ENCODE peak calls at places on chromosomes 1 and 21, in six cellular contexts. F is lung, Q is Peyer's patch, K is aorta, Z is cardiac muscle cell, A is uterus. G is an unnamed sample. For H3K4me1, the result is how much of the 10 kb centered on the place peaks cover.

GRCh38 chr1:30704271-30704670 is 19.1 kb downstream of the MATN1 start:
- DNase-seq in K (no peak), A (peak), Z (no peak), Q (no peak), F (no peak), G (no peak)

GRCh38 chr21:43866659-43867331 is 1.8 kb downstream of the AGPAT3 start:
- DNase-seq in Q (peak), A (no peak), K (peak), Z (no peak), F (peak), G (no peak)

GRCh38 chr1:55375617-55376258 is 160.6 kb upstream of the USP24 start:
- DNase-seq in A (peak), Q (peak), F (peak), Z (peak), K (no peak), G (peak)

GRCh38 chr1:2124446-2125198 is 70.0 kb downstream of the FAAP20 start:
- DNase-seq in F (no peak), Q (no peak), A (no peak), K (peak), Z (no peak), G (no peak)

GRCh38 chr1:109193653-109194590 is 19.8 kb upstream of the SARS1 start:
- DNase-seq in Z (no peak), Q (peak), F (peak), K (no peak), A (no peak), G (no peak)

GRCh38 chr1:115134231-115134630 is 44.9 kb upstream of the TSPAN2 start:
- DNase-seq in K (peak), Z (no peak), Q (no peak), A (no peak), F (no peak), G (no peak)

GRCh38 chr1:245322673-245323072 is 167.9 kb downstream of the KIF26B start:
- DNase-seq in Q (no peak), K (no peak), A (no peak), Z (no peak), F (no peak), G (no peak)

GRCh38 chr21:35952651-35953340 is 107.5 kb downstream of the SETD4 start:
- DNase-seq in F (no peak), K (no peak), A (no peak), Q (no peak), Z (no peak), G (no peak)

GRCh38 chr1:55275151-55275748 is 60.1 kb upstream of the USP24 start:
- DNase-seq in Z (no peak), F (no peak), K (no peak), Q (no peak), A (no peak), G (no peak)

GRCh38 chr1:161987872-161988271 is 35.8 kb downstream of the OLFML2B start:
- DNase-seq in Q (no peak), Z (no peak), F (no peak), K (no peak), A (peak), G (no peak)

GRCh38 chr1:8020032-8020431 is 6.1 kb downstream of the ERRFI1 start:
- DNase-seq in Q (peak), F (no peak), Z (no peak), K (no peak), A (no peak), G (no peak)

GRCh38 chr21:44485254-44485793 is 30.0 kb downstream of the LRRC3 start:
- DNase-seq in A (no peak), Z (peak), F (peak), K (no peak), Q (no peak), G (peak)

GRCh38 chr1:151715726-151716404 is 738 bp downstream of the CELF3 start:
- DNase-seq in Z (peak), K (no peak), A (no peak), Q (no peak), F (no peak), G (no peak)

GRCh38 chr1:17419626-17420328 is 19.7 kb downstream of the RCC2 start:
- DNase-seq in Z (peak), K (peak), F (peak), Q (peak), A (peak), G (peak)

GRCh38 chr1:26603856-26604255 is 74.3 kb downstream of the RPS6KA1 start:
- DNase-seq in K (no peak), Z (no peak), A (no peak), Q (no peak), F (no peak), G (no peak)

GRCh38 chr1:6157528-6158174 is 22.5 kb downstream of the CHD5 start:
- DNase-seq in Q (peak), A (no peak), K (no peak), Z (no peak), F (no peak), G (no peak)

GRCh38 chr1:229768232-229768631 is 142.2 kb downstream of the URB2 start:
- DNase-seq in Z (no peak), F (no peak), K (no peak), Q (no peak), A (no peak), G (no peak)

GRCh38 chr1:9761855-9762254 is 61.9 kb downstream of the CLSTN1 start:
- DNase-seq in F (no peak), Z (no peak), K (peak), Q (no peak), A (no peak), G (no peak)
- H3K27ac ChIP-seq in F (no peak), Z (no peak), K (no peak), Q (no peak), A (no peak), G (no peak)

GRCh38 chr1:111600886-111601386 is 18.7 kb upstream of the RAP1A start:
- DNase-seq in F (no peak), Z (no peak), A (no peak), Q (no peak), K (no peak), G (no peak)
- H3K4me1 ChIP-seq in F (under half), Z (under half), A (under half), Q (under half), K (under half), G (under half)

DNA sequence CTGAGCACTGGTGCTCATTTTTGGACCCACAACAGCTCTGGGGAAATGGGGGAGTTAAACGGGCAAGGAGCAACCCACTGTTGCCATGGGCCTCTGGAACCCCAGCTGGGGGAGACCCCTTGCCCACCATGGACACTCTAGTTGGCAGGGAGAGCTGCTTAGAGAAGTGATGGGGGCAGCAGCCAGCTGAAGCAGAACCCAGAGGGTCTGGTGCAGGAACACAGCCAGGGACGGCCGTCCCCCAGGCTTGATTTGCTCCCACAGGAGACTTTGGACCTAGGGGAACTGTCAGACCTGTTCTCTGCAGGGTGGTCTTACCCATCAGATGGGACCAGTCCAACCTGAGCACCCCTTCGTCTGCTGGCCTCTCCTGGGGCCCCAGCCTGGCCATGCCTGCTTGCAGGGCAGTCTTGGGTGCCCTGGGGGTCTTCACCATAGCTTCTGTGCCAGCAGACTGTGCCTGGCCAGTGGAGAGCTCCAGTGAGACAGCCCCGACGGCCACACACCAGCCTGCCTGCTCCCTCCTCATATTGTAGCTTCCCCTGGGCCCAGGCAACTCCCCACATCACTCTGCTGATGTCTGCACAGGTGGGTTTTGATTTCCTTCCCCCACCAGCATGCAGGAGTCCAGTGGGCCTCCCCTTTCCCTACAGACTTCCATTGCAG is 11.3 kb downstream of the SPATC1L start:
- DNase-seq in K (peak), A (peak), Q (peak), F (no peak), Z (no peak), G (no peak)
- H3K27ac ChIP-seq in K (no peak), A (no peak), Q (no peak), F (no peak), Z (no peak), G (no peak)

DNA sequence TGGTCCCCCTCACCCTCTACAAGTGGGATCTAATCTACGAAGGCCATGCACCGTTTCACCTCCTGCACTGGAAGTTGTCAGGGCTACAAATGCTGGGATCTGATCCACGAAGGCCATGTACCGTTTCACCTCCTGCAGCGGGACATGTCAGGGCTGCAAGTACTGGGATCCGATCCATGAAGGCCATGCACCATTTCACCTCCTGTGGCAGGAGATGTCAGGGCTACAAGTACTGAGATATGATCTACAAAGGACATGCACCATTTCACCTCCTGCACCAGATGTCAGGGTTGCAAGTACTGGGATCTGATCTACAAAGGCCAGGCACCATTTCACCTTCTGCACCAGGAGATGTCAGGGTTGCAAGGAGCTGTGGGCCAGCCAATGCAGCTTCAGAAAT is 7.0 kb downstream of the ALDH4A1 start:
- DNase-seq in F (no peak), Q (no peak), Z (no peak), A (no peak), K (no peak), G (no peak)
- H3K4me1 ChIP-seq in F (under half), Q (under half), Z (under half), A (under half), K (under half), G (under half)

DNA sequence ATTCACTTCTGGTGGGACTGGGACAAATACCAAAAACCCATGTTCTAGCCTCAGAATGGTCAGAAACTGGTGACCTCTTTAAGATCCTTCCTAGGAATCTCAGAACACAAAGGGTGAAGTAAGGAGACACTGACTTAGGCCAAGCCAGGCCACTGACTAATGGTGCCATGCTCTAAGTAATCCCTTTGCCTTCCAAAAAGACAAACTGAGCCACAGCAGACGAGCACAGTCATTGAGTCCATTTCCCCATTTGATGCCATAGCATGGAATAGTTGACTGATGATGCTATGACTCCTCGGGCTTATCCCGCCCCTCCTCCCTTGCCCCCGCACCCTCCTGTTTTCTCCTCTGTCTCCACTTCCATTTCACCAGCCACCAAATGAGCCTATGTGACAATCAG is 145.8 kb upstream of the ZNF648 start:
- DNase-seq in A (no peak), Z (no peak), Q (no peak), K (no peak), F (no peak), G (no peak)
- H3K27ac ChIP-seq in A (peak), Z (no peak), Q (peak), K (no peak), F (no peak), G (no peak)

GRCh38 chr1:147626304-147626703 is 44.0 kb downstream of the ACP6 start:
- DNase-seq in A (no peak), Q (no peak), K (no peak), Z (no peak), F (no peak), G (no peak)
- H3K4me1 ChIP-seq in A (under half), Q (under half), K (under half), Z (under half), F (under half), G (under half)

G was measured in iPS DF 6.9.